ENCODE peak calls at places on chromosomes 11 and 22, in seven cellular contexts. One of them, this sample, is unnamed.
A peak's percentile ranks its signal among the peaks of the same experiment; 100 is the strongest.

GRCh38 chr11:9600651-9601040 is 27.2 kb downstream of the WEE1 start:
- DNase-seq in RCC 7860: no peak
- DNase-seq in NCI-H345: no peak
- DNase-seq in HCT116: peak; percentile 35
- DNase-seq in COR-L47: no peak
- DNase-seq in H9: no peak
- DNase-seq in anterior cingulate cortex: no peak
- DNase-seq in this sample: no peak

GRCh38 chr11:12684821-12685220 is 10.6 kb downstream of the TEAD1 start:
- DNase-seq in NCI-H345: no peak
- DNase-seq in HCT116: no peak
- DNase-seq in COR-L47: no peak
- DNase-seq in anterior cingulate cortex: no peak
- DNase-seq in RCC 7860: no peak
- DNase-seq in H9: no peak
- DNase-seq in this sample: peak; percentile 75

GRCh38 chr11:121687961-121688566 is 235.3 kb upstream of the SORL1-AS1 start:
- DNase-seq in HCT116: no peak
- DNase-seq in anterior cingulate cortex: no peak
- DNase-seq in H9: peak; percentile 62
- DNase-seq in COR-L47: no peak
- DNase-seq in RCC 7860: peak; percentile 58
- DNase-seq in NCI-H345: no peak
- DNase-seq in this sample: peak; percentile 55

GRCh38 chr11:79388201-79388600 is 52.6 kb downstream of the TENM4 start:
- DNase-seq in COR-L47: no peak
- DNase-seq in H9: no peak
- DNase-seq in NCI-H345: no peak
- DNase-seq in HCT116: no peak
- DNase-seq in anterior cingulate cortex: no peak
- DNase-seq in RCC 7860: no peak
- DNase-seq in this sample: no peak

GRCh38 chr11:73152861-73153483 is 10.9 kb upstream of the FCHSD2 start:
- DNase-seq in anterior cingulate cortex: no peak
- DNase-seq in RCC 7860: no peak
- DNase-seq in HCT116: no peak
- DNase-seq in NCI-H345: no peak
- DNase-seq in H9: peak; percentile 51
- DNase-seq in COR-L47: no peak
- DNase-seq in this sample: peak; percentile 21

GRCh38 chr11:83088965-83089364 is 17.3 kb upstream of the RAB30 start:
- DNase-seq in RCC 7860: no peak
- DNase-seq in NCI-H345: no peak
- DNase-seq in HCT116: no peak
- DNase-seq in COR-L47: no peak
- DNase-seq in anterior cingulate cortex: no peak
- DNase-seq in H9: no peak
- DNase-seq in this sample: no peak

GRCh38 chr11:73177380-73178091 is 35.4 kb upstream of the FCHSD2 start:
- DNase-seq in COR-L47: no peak
- DNase-seq in NCI-H345: no peak
- DNase-seq in H9: no peak
- DNase-seq in RCC 7860: no peak
- DNase-seq in HCT116: no peak
- DNase-seq in anterior cingulate cortex: peak; percentile 36
- DNase-seq in this sample: no peak

GRCh38 chr11:64305691-64306562 is 603 bp downstream of the ESRRA start:
- DNase-seq in HCT116: peak; percentile 39
- DNase-seq in RCC 7860: peak; percentile 35
- DNase-seq in NCI-H345: peak; percentile 61
- DNase-seq in H9: peak; percentile 89
- DNase-seq in COR-L47: peak; percentile 51
- DNase-seq in anterior cingulate cortex: peak; percentile 74
- DNase-seq in this sample: peak; percentile 92

GRCh38 chr22:36377022-36377631 is 10.6 kb downstream of the MYH9 start:
- DNase-seq in H9: no peak
- DNase-seq in NCI-H345: no peak
- DNase-seq in COR-L47: no peak
- DNase-seq in HCT116: no peak
- DNase-seq in RCC 7860: no peak
- DNase-seq in anterior cingulate cortex: no peak
- DNase-seq in this sample: no peak

GRCh38 chr11:126816655-126817054 is 183.9 kb downstream of the KIRREL3 start:
- DNase-seq in RCC 7860: no peak
- DNase-seq in HCT116: no peak
- DNase-seq in COR-L47: peak; percentile 22
- DNase-seq in anterior cingulate cortex: no peak
- DNase-seq in NCI-H345: peak; percentile 67
- DNase-seq in H9: no peak
- DNase-seq in this sample: no peak

GRCh38 chr11:20158597-20159257 is 1.5 kb downstream of the DBX1 start:
- DNase-seq in RCC 7860: no peak
- DNase-seq in NCI-H345: no peak
- DNase-seq in HCT116: no peak
- DNase-seq in anterior cingulate cortex: no peak
- DNase-seq in H9: peak; percentile 84
- DNase-seq in COR-L47: no peak
- DNase-seq in this sample: peak; percentile 88

GRCh38 chr11:121418625-121419114 is 33.4 kb upstream of the SORL1 start:
- DNase-seq in RCC 7860: no peak
- DNase-seq in NCI-H345: no peak
- DNase-seq in anterior cingulate cortex: no peak
- DNase-seq in H9: no peak
- DNase-seq in HCT116: no peak
- DNase-seq in COR-L47: no peak
- DNase-seq in this sample: no peak

GRCh38 chr11:91804057-91804456 is 420.6 kb upstream of the FAT3 start:
- DNase-seq in RCC 7860: no peak
- DNase-seq in H9: peak; percentile 64
- DNase-seq in COR-L47: no peak
- DNase-seq in HCT116: no peak
- DNase-seq in NCI-H345: no peak
- DNase-seq in anterior cingulate cortex: no peak
- DNase-seq in this sample: no peak

GRCh38 chr22:19088866-19089595 is 33.2 kb downstream of the DGCR2 start:
- DNase-seq in anterior cingulate cortex: no peak
- DNase-seq in RCC 7860: no peak
- DNase-seq in NCI-H345: no peak
- DNase-seq in HCT116: no peak
- DNase-seq in COR-L47: no peak
- DNase-seq in H9: no peak
- DNase-seq in this sample: no peak

GRCh38 chr22:20436309-20437252 is 1.0 kb downstream of the SCARF2 start:
- DNase-seq in RCC 7860: no peak
- DNase-seq in NCI-H345: no peak
- DNase-seq in COR-L47: no peak
- DNase-seq in HCT116: no peak
- DNase-seq in H9: peak; percentile 45
- DNase-seq in anterior cingulate cortex: no peak
- DNase-seq in this sample: peak; percentile 60

GRCh38 chr11:102622258-102622657 is 2.9 kb downstream of the MMP20 start:
- DNase-seq in anterior cingulate cortex: no peak
- DNase-seq in H9: no peak
- DNase-seq in RCC 7860: no peak
- DNase-seq in NCI-H345: no peak
- DNase-seq in HCT116: no peak
- DNase-seq in COR-L47: no peak
- DNase-seq in this sample: no peak

GRCh38 chr11:27239305-27239942 is 123.6 kb downstream of the CCDC34 start:
- DNase-seq in HCT116: no peak
- DNase-seq in COR-L47: no peak
- DNase-seq in anterior cingulate cortex: no peak
- DNase-seq in RCC 7860: no peak
- DNase-seq in NCI-H345: peak; percentile 26
- DNase-seq in H9: no peak
- DNase-seq in this sample: no peak

GRCh38 chr11:35963911-35964310 is 20.0 kb downstream of the LDLRAD3 start:
- DNase-seq in anterior cingulate cortex: no peak
- DNase-seq in RCC 7860: no peak
- DNase-seq in H9: no peak
- DNase-seq in HCT116: no peak
- DNase-seq in NCI-H345: no peak
- DNase-seq in COR-L47: no peak
- DNase-seq in this sample: no peak

GRCh38 chr11:68751331-68751856 is at the start of gene TESMIN:
- DNase-seq in anterior cingulate cortex: peak; percentile 10
- DNase-seq in H9: peak; percentile 96
- DNase-seq in COR-L47: peak; percentile 28
- DNase-seq in HCT116: peak; percentile 64
- DNase-seq in NCI-H345: peak; percentile 86
- DNase-seq in RCC 7860: peak; percentile 64
- DNase-seq in this sample: peak; percentile 72

GRCh38 chr11:72278911-72279310 is 34.9 kb upstream of the PHOX2A start:
- DNase-seq in H9: no peak
- DNase-seq in RCC 7860: peak; percentile 61
- DNase-seq in COR-L47: no peak
- DNase-seq in anterior cingulate cortex: no peak
- DNase-seq in NCI-H345: no peak
- DNase-seq in HCT116: peak; percentile 4
- DNase-seq in this sample: no peak

GRCh38 chr11:82682003-82682751 is 51.5 kb downstream of the FAM181B start:
- DNase-seq in NCI-H345: peak; percentile 6
- DNase-seq in COR-L47: peak; percentile 1
- DNase-seq in HCT116: peak; percentile 65
- DNase-seq in RCC 7860: peak; percentile 44
- DNase-seq in H9: peak; percentile 45
- DNase-seq in anterior cingulate cortex: no peak
- DNase-seq in this sample: peak; percentile 73

GRCh38 chr11:66720223-66720898 is 8.7 kb downstream of the SPTBN2 start:
- DNase-seq in HCT116: peak; percentile 83
- DNase-seq in H9: peak; percentile 93
- DNase-seq in RCC 7860: peak; percentile 27
- DNase-seq in anterior cingulate cortex: peak; percentile 13
- DNase-seq in NCI-H345: peak; percentile 95
- DNase-seq in COR-L47: peak; percentile 96
- DNase-seq in this sample: peak; percentile 85

GRCh38 chr11:111585371-111585770 is 16.9 kb upstream of the SIK2 start:
- DNase-seq in RCC 7860: peak; percentile 30
- DNase-seq in NCI-H345: no peak
- DNase-seq in anterior cingulate cortex: no peak
- DNase-seq in H9: no peak
- DNase-seq in HCT116: no peak
- DNase-seq in COR-L47: no peak
- DNase-seq in this sample: no peak

GRCh38 chr11:12182650-12183511 is 72.5 kb downstream of the MICAL2 start:
- DNase-seq in H9: no peak
- DNase-seq in RCC 7860: peak; percentile 99
- DNase-seq in COR-L47: no peak
- DNase-seq in HCT116: peak; percentile 74
- DNase-seq in anterior cingulate cortex: no peak
- DNase-seq in NCI-H345: no peak
- DNase-seq in this sample: peak; percentile 84

GRCh38 chr22:20862540-20862939 is 3.7 kb downstream of the SNAP29 start:
- DNase-seq in COR-L47: no peak
- DNase-seq in anterior cingulate cortex: no peak
- DNase-seq in HCT116: no peak
- DNase-seq in H9: no peak
- DNase-seq in RCC 7860: no peak
- DNase-seq in NCI-H345: no peak
- DNase-seq in this sample: no peak

GRCh38 chr11:32385998-32386397 is 49.3 kb downstream of the WT1 start:
- DNase-seq in COR-L47: no peak
- DNase-seq in RCC 7860: peak; percentile 42
- DNase-seq in NCI-H345: no peak
- DNase-seq in anterior cingulate cortex: no peak
- DNase-seq in HCT116: peak; percentile 38
- DNase-seq in H9: peak; percentile 66
- DNase-seq in this sample: peak; percentile 52

GRCh38 chr11:94030059-94030458 is 8.9 kb downstream of the HEPHL1 start:
- DNase-seq in anterior cingulate cortex: no peak
- DNase-seq in COR-L47: no peak
- DNase-seq in NCI-H345: no peak
- DNase-seq in HCT116: no peak
- DNase-seq in RCC 7860: no peak
- DNase-seq in H9: no peak
- DNase-seq in this sample: no peak

GRCh38 chr11:62081378-62082291 is 42.2 kb upstream of the INCENP start:
- DNase-seq in HCT116: peak; percentile 64
- DNase-seq in NCI-H345: peak; percentile 74
- DNase-seq in RCC 7860: peak; percentile 71
- DNase-seq in anterior cingulate cortex: peak; percentile 76
- DNase-seq in H9: peak; percentile 79
- DNase-seq in COR-L47: peak; percentile 44
- DNase-seq in this sample: peak; percentile 78

GRCh38 chr11:75429902-75430691 is 2.9 kb downstream of the KLHL35 start:
- DNase-seq in H9: peak; percentile 69
- DNase-seq in COR-L47: peak; percentile 80
- DNase-seq in HCT116: no peak
- DNase-seq in NCI-H345: peak; percentile 52
- DNase-seq in anterior cingulate cortex: peak; percentile 77
- DNase-seq in RCC 7860: no peak
- DNase-seq in this sample: peak; percentile 71

GRCh38 chr11:11909727-11910126 is 68.0 kb downstream of the USP47 start:
- DNase-seq in RCC 7860: no peak
- DNase-seq in COR-L47: no peak
- DNase-seq in NCI-H345: no peak
- DNase-seq in HCT116: no peak
- DNase-seq in anterior cingulate cortex: no peak
- DNase-seq in H9: no peak
- DNase-seq in this sample: no peak

GRCh38 chr11:35420371-35420770 is 1.0 kb upstream of the SLC1A2 start:
- DNase-seq in RCC 7860: no peak
- DNase-seq in NCI-H345: no peak
- DNase-seq in HCT116: no peak
- DNase-seq in H9: peak; percentile 37
- DNase-seq in anterior cingulate cortex: no peak
- DNase-seq in COR-L47: no peak
- DNase-seq in this sample: no peak

GRCh38 chr22:19149047-19149883 is 827 bp downstream of the GSC2 start:
- DNase-seq in RCC 7860: no peak
- DNase-seq in NCI-H345: peak; percentile 13
- DNase-seq in anterior cingulate cortex: no peak
- DNase-seq in H9: peak; percentile 64
- DNase-seq in COR-L47: peak; percentile 53
- DNase-seq in HCT116: no peak
- DNase-seq in this sample: peak; percentile 56

GRCh38 chr11:118241191-118242098 is 10.7 kb downstream of the MPZL3 start:
- DNase-seq in COR-L47: no peak
- DNase-seq in NCI-H345: no peak
- DNase-seq in RCC 7860: peak; percentile 54
- DNase-seq in anterior cingulate cortex: no peak
- DNase-seq in HCT116: peak; percentile 95
- DNase-seq in H9: no peak
- DNase-seq in this sample: no peak

GRCh38 chr22:22408731-22409696 is 99.5 kb downstream of the ZNF280B start:
- DNase-seq in H9: peak; percentile 57
- DNase-seq in NCI-H345: peak; percentile 11
- DNase-seq in anterior cingulate cortex: no peak
- DNase-seq in HCT116: peak; percentile 33
- DNase-seq in RCC 7860: no peak
- DNase-seq in COR-L47: peak; percentile 27
- DNase-seq in this sample: peak; percentile 40

GRCh38 chr22:50191041-50191740 is 5.5 kb downstream of the TRABD start:
- DNase-seq in RCC 7860: peak; percentile 4
- DNase-seq in H9: no peak
- DNase-seq in anterior cingulate cortex: no peak
- DNase-seq in NCI-H345: no peak
- DNase-seq in COR-L47: no peak
- DNase-seq in HCT116: no peak
- DNase-seq in this sample: no peak

GRCh38 chr22:25402501-25403283 is 161.8 kb upstream of the GRK3 start:
- DNase-seq in H9: no peak
- DNase-seq in COR-L47: no peak
- DNase-seq in NCI-H345: no peak
- DNase-seq in HCT116: no peak
- DNase-seq in RCC 7860: no peak
- DNase-seq in anterior cingulate cortex: no peak
- DNase-seq in this sample: no peak

GRCh38 chr11:27977031-27977430 is 130.9 kb downstream of the KIF18A start:
- DNase-seq in H9: no peak
- DNase-seq in anterior cingulate cortex: no peak
- DNase-seq in RCC 7860: peak; percentile 92
- DNase-seq in NCI-H345: no peak
- DNase-seq in HCT116: peak; percentile 45
- DNase-seq in COR-L47: no peak
- DNase-seq in this sample: no peak

GRCh38 chr22:50674606-50675552 is 2.3 kb downstream of the SHANK3 start:
- DNase-seq in HCT116: peak; percentile 61
- DNase-seq in RCC 7860: no peak
- DNase-seq in anterior cingulate cortex: no peak
- DNase-seq in COR-L47: peak; percentile 58
- DNase-seq in H9: peak; percentile 91
- DNase-seq in NCI-H345: peak; percentile 43
- DNase-seq in this sample: peak; percentile 84

This sample was measured in ELF-1.